ENCODE peak calls at places on chromosomes 12 and 14, in five cellular contexts. J, X, Z, O and Y are unnamed samples.

GRCh38 chr12:91774471-91774921 is 371.1 kb downstream of the BTG1 start:
- DNase-seq in J (no peak), Z (no peak), X (no peak), O (no peak), Y (no peak)

GRCh38 chr12:12686472-12686871 is 9.5 kb downstream of the GPR19 start:
- DNase-seq in O (no peak), X (no peak), Z (no peak), J (no peak), Y (no peak)

GRCh38 chr12:76193961-76194360 is 109.5 kb upstream of the NAP1L1 start:
- DNase-seq in J (no peak), O (no peak), X (no peak), Z (no peak), Y (no peak)

GRCh38 chr14:95023886-95024285 is 133.4 kb downstream of the DICER1 start:
- DNase-seq in J (no peak), O (no peak), X (no peak), Z (peak), Y (no peak)

GRCh38 chr12:79344855-79345840 is 345.6 kb downstream of the PAWR start:
- DNase-seq in X (no peak), Z (no peak), O (no peak), J (no peak), Y (no peak)

GRCh38 chr12:41058266-41058665 is 129.9 kb upstream of the PDZRN4 start:
- DNase-seq in X (no peak), O (no peak), J (no peak), Z (no peak), Y (no peak)

GRCh38 chr12:2363836-2364565 is 311.2 kb downstream of the CACNA1C start:
- DNase-seq in O (no peak), J (no peak), X (no peak), Z (no peak), Y (peak)

GRCh38 chr14:77119852-77120251 is 21.7 kb downstream of the ZDHHC22 start:
- DNase-seq in O (no peak), X (no peak), Z (no peak), J (no peak), Y (no peak)

GRCh38 chr14:64826333-64826732 is 53.4 kb downstream of the SPTB start:
- DNase-seq in X (no peak), Z (no peak), O (no peak), J (no peak), Y (no peak)

GRCh38 chr12:105341010-105341409 is 10.5 kb downstream of the C12orf75 start:
- DNase-seq in O (no peak), Z (no peak), J (no peak), X (no peak), Y (no peak)

GRCh38 chr12:34406228-34406995 is 384.1 kb downstream of the ALG10 start:
- DNase-seq in Z (no peak), O (peak), X (no peak), J (no peak), Y (peak)

GRCh38 chr12:51326762-51327439 is 2.9 kb upstream of the BIN2 start:
- DNase-seq in O (peak), X (no peak), Z (no peak), J (peak), Y (no peak)

GRCh38 chr14:62216121-62216520 is 453.9 kb downstream of the SNAPC1 start:
- DNase-seq in O (no peak), Z (no peak), X (no peak), J (no peak), Y (no peak)

GRCh38 chr12:53930591-53931255 is 7.9 kb upstream of the HOXC13 start:
- DNase-seq in O (no peak), Z (no peak), X (no peak), J (no peak), Y (no peak)

GRCh38 chr12:56628671-56629458 is 1.3 kb downstream of the BAZ2A start:
- DNase-seq in Z (peak), O (peak), J (peak), X (peak), Y (no peak)

GRCh38 chr12:81520064-81520945 is 238.8 kb downstream of the PPFIA2 start:
- DNase-seq in Z (no peak), X (no peak), J (no peak), O (no peak), Y (no peak)

GRCh38 chr12:43754015-43754414 is 4.6 kb downstream of the PUS7L start:
- DNase-seq in X (no peak), J (no peak), Z (no peak), O (no peak), Y (no peak)

GRCh38 chr14:106308839-106309389 is 782.5 kb downstream of the TMEM121 start:
- DNase-seq in Z (peak), O (peak), J (peak), X (peak), Y (no peak)

GRCh38 chr14:23482814-23483128 is 13.3 kb downstream of the NGDN start:
- DNase-seq in J (no peak), O (no peak), Z (no peak), X (no peak), Y (no peak)

GRCh38 chr12:96061864-96062453 is 26.6 kb upstream of the LTA4H start:
- DNase-seq in X (peak), J (peak), Z (peak), O (peak), Y (no peak)

GRCh38 chr12:46506961-46507360 is 134.4 kb upstream of the SLC38A2 start:
- DNase-seq in Z (no peak), J (no peak), O (no peak), X (no peak), Y (no peak)

GRCh38 chr12:59453461-59453860 is 142.4 kb upstream of the SLC16A7 start:
- DNase-seq in O (no peak), Z (no peak), X (no peak), J (no peak), Y (no peak)

GRCh38 chr12:131126662-131127173 is 173.0 kb downstream of the ADGRD1 start:
- DNase-seq in Z (no peak), X (no peak), J (no peak), O (no peak), Y (no peak)

GRCh38 chr14:84482256-84483071 is 1047.5 kb upstream of the FLRT2 start:
- DNase-seq in Z (no peak), J (no peak), X (no peak), O (no peak), Y (no peak)